ENCODE peak calls at places on chromosomes 6 and 20, in eight cellular contexts. W, Y, E, I, L, V, H and R are unnamed samples. For H3K36me3, the result is how much of the 10 kb centered on the place peaks cover.

GRCh38 chr6:19210849-19211590 is 626.1 kb upstream of the ID4 start:
- DNase-seq in H (no peak), E (no peak), W (peak), V (peak), L (no peak), Y (no peak), I (no peak), R (peak)

GRCh38 chr20:39129523-39129922 is 167.4 kb downstream of the DHX35 start:
- DNase-seq in H (no peak), W (no peak), E (no peak), Y (no peak), I (no peak), L (no peak), V (no peak), R (no peak)

GRCh38 chr6:84768442-84769174 is 4.2 kb upstream of the TBX18 start:
- DNase-seq in L (no peak), I (no peak), E (no peak), H (no peak), Y (no peak), W (peak), V (peak), R (no peak)

GRCh38 chr6:47334334-47334733 is 24.6 kb upstream of the TNFRSF21 start:
- DNase-seq in V (no peak), I (no peak), L (no peak), H (no peak), E (no peak), W (no peak), Y (no peak), R (no peak)

GRCh38 chr6:137224890-137225198 is 5.7 kb upstream of the IFNGR1 start:
- DNase-seq in Y (no peak), H (no peak), L (no peak), V (no peak), E (no peak), W (no peak), I (no peak), R (no peak)

GRCh38 chr6:27066381-27066780 is 181.1 kb upstream of the PRSS16 start:
- DNase-seq in I (no peak), W (no peak), L (no peak), Y (no peak), E (no peak), H (no peak), V (peak), R (no peak)

GRCh38 chr6:32886674-32887383 is 32.8 kb downstream of the PSMB9 start:
- DNase-seq in W (peak), I (no peak), E (no peak), Y (no peak), L (no peak), V (no peak), H (no peak), R (peak)

GRCh38 chr20:38152175-38153010 is 12.7 kb downstream of the TGM2 start:
- DNase-seq in L (peak), W (peak), H (peak), V (no peak), I (peak), Y (peak), E (peak), R (peak)

GRCh38 chr6:110859335-110859792 is 15.2 kb upstream of the AMD1 start:
- DNase-seq in E (no peak), V (no peak), W (no peak), H (peak), Y (no peak), I (peak), L (peak), R (no peak)

GRCh38 chr6:66558189-66558588 is 851.2 kb upstream of the EYS start:
- DNase-seq in E (no peak), V (no peak), W (no peak), I (no peak), L (no peak), H (no peak), Y (no peak), R (no peak)

GRCh38 chr20:16258766-16259165 is 314.5 kb downstream of the KIF16B start:
- DNase-seq in H (no peak), L (no peak), I (no peak), E (no peak), W (no peak), Y (no peak), V (no peak), R (no peak)

GRCh38 chr20:53205046-53205445 is 232.9 kb downstream of the TSHZ2 start:
- DNase-seq in Y (no peak), H (no peak), W (no peak), E (no peak), L (no peak), I (no peak), V (no peak), R (no peak)

GRCh38 chr20:17615645-17616479 is 46.0 kb downstream of the DSTN start:
- DNase-seq in I (peak), L (peak), V (no peak), W (no peak), E (peak), H (no peak), Y (peak), R (no peak)
- H3K36me3 ChIP-seq in I (under half), L (half or more), V (under half), W (under half), E (under half), H (under half), Y (half or more), R (under half)

GRCh38 chr6:36445651-36446050 is 2.9 kb downstream of the KCTD20 start:
- DNase-seq in E (no peak), V (no peak), W (peak), L (no peak), H (no peak), Y (no peak), I (no peak), R (no peak)

GRCh38 chr6:36442671-36443497 is at the start of the genes KCTD20 and PXT1:
- DNase-seq in V (peak), L (peak), E (peak), I (peak), W (peak), Y (peak), H (peak), R (peak)

GRCh38 chr6:36443498-36443844 is 671 bp downstream of the KCTD20 start:
- DNase-seq in L (no peak), W (no peak), V (no peak), Y (no peak), E (no peak), H (no peak), I (no peak), R (no peak)

GRCh38 chr6:36444470-36444869 is 1.7 kb downstream of the KCTD20 start:
- DNase-seq in Y (no peak), W (peak), E (no peak), H (no peak), I (no peak), V (no peak), L (no peak), R (no peak)

DNA sequence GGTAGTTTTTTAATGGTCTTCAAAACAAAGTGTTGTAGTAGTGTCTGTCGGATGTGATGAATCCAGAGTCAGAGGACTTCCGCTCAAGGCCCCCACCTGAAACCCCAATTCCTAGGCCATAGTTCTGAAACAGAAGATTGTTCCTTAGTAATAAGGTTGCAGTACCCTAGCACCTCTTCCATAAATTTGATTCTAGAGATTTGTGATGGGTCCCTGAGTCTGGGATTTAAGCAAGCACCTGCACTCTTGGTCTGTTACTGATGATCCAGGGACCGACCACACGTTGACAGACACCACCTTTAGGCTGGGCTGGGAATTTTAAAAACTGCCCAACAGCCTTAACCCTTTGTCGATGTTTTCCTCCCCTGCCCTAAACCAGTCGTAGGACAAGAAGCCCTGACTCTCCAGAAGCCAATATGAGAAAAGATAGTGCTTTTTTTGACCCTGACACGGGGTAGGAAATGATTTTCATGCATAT is 1.2 kb downstream of the KCTD20 start:
- DNase-seq in E (no peak), V (peak), H (peak), W (no peak), I (no peak), L (no peak), Y (no peak), R (no peak)
- TF ChIP-seq CTCF in E (no peak), V (peak), H (peak), W (no peak), I (no peak), L (no peak), Y (no peak), R (no peak)

DNA sequence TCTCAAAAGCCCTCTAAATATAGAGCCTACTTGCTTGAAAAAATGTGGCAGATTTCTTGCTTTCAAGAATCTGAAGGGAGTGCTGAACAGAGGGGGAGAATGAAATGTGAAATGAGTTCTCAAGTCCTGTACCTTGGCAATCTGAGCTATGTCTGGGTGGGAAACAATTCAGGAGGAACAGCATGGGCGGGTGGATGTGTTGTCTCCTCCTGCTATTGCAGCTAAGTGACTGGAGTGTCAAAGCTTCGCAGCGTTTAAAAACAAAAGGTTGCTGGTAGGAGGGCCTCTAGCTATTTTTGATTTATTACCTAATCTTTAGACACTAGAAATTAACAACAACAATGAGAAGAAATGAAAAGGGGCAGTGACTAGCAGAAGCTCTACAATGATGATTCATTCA is 102.5 kb upstream of the ARG1 start:
- DNase-seq in V (no peak), Y (no peak), L (no peak), I (no peak), E (no peak), W (no peak), H (no peak), R (no peak)
- H3K27ac ChIP-seq in V (no peak), Y (no peak), L (no peak), I (no peak), E (no peak), W (no peak), H (no peak), R (no peak)

DNA sequence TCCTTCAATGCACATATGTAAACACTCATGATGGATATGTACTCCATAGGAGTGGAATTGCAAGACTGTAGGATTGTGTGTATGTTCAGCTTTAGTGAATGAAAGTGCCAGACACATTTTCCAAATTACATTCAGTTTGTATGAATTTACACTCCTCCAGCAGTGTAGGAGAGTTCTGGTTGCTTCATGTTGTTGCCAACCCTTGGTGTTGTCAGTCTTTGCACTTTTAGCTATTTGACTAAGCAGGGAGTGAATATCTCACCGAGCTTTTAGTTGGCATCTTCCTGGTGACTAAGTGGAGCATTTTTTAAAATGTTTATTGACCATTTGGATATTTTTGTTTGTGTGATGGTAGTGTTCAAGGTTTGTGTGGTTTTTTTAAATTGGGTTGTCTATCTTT is 23.9 kb downstream of the NKX2-4 start:
- DNase-seq in H (no peak), E (no peak), Y (no peak), W (no peak), V (no peak), I (no peak), L (no peak), R (no peak)
- H3K36me3 ChIP-seq in H (under half), E (under half), Y (under half), W (under half), V (under half), I (under half), L (half or more), R (under half)

GRCh38 chr6:10081075-10081474 is 333.8 kb downstream of the TFAP2A start:
- DNase-seq in H (no peak), E (no peak), L (no peak), Y (no peak), I (no peak), V (no peak), W (no peak), R (no peak)

GRCh38 chr6:10082385-10082784 is 332.5 kb downstream of the TFAP2A start:
- DNase-seq in Y (no peak), H (no peak), L (no peak), E (no peak), V (no peak), W (no peak), I (no peak), R (no peak)

GRCh38 chr6:10081957-10082356 is 332.9 kb downstream of the TFAP2A start:
- DNase-seq in E (no peak), I (no peak), W (no peak), L (no peak), V (no peak), H (no peak), Y (no peak), R (no peak)

GRCh38 chr6:10080561-10080960 is 334.3 kb downstream of the TFAP2A start:
- DNase-seq in Y (no peak), I (no peak), H (no peak), W (no peak), L (no peak), V (no peak), E (no peak), R (no peak)

DNA sequence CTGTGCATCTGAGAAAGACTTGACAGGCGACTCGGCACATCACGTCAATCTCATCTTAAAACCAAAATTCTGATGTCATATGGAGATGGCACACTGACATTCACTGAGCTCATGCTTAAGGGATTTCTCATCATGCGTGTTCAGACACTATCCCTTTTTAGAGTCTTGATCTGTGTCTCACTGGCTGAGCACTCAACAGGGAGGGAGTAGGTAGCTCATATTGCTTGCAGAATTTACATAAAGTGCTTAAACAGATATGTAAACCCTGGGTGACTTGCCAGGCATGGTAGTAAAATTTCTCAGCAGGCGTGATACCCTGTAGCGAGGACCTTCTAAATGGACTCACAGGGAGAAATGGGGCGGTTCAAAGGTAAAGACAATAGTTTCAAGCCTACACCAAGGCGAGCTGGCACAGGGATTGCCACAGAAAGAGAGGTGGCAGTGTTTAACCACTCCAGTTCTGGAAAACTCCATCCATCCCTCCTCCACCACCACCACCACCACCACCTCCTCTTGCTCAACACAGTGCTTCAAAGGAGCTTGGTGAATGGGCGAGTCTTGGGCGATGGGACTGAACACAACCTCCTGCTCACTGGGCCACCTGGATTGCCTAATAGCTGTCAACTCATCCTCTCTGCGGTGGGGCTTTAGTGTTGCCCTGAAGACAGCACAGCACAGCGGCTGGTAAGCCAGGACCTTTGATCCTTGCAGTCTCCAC is 330.4 kb downstream of the TFAP2A start:
- DNase-seq in V (no peak), W (no peak), Y (no peak), E (no peak), L (no peak), H (no peak), I (no peak), R (no peak)
- TF ChIP-seq CTCF in V (no peak), W (no peak), Y (no peak), E (no peak), L (no peak), H (no peak), I (no peak), R (no peak)